ENCODE peak calls at places on chromosome 13, in ten cellular contexts. One of them, this sample, is unnamed.

GRCh38 chr13:29021717-29022116 is 201.6 kb downstream of the MTUS2 start:
- DNase-seq in posterior vena cava: no peak
- DNase-seq in stimulated activated naive CD8-positive, alpha-beta T cell treated with anti-CD3 and anti-CD28 coated beads, Interleukin-15, Interleukin-2, amounts not matched to agents 100 U/mL and 50 U/mL, for 24 hours: no peak
- DNase-seq in naive thymus-derived CD8-positive, alpha-beta T cell: no peak
- DNase-seq in DMS153: no peak
- DNase-seq in EH: no peak
- DNase-seq in activated CD8-positive, alpha-beta memory T cell treated with anti-CD3 and anti-CD28 coated beads for 48 hours: no peak
- DNase-seq in stimulated activated CD4-positive, alpha-beta T cell treated with anti-CD3 and anti-CD28 coated beads, TNF-alpha, amount 100 ng/mL, for 1 hour: no peak
- DNase-seq in HTR-8/SVneo: no peak
- DNase-seq in activated gamma-delta T cell treated with Interleukin-2 at 50 U/mL for 16 hours: no peak
- DNase-seq in this sample: no peak

GRCh38 chr13:91162180-91162579 is 185.3 kb upstream of the MIR17HG start:
- DNase-seq in activated gamma-delta T cell treated with Interleukin-2 at 50 U/mL for 16 hours: no peak
- DNase-seq in naive thymus-derived CD8-positive, alpha-beta T cell: no peak
- DNase-seq in DMS153: no peak
- DNase-seq in stimulated activated naive CD8-positive, alpha-beta T cell treated with anti-CD3 and anti-CD28 coated beads, Interleukin-15, Interleukin-2, amounts not matched to agents 100 U/mL and 50 U/mL, for 24 hours: no peak
- DNase-seq in stimulated activated CD4-positive, alpha-beta T cell treated with anti-CD3 and anti-CD28 coated beads, TNF-alpha, amount 100 ng/mL, for 1 hour: no peak
- DNase-seq in posterior vena cava: no peak
- DNase-seq in HTR-8/SVneo: no peak
- DNase-seq in EH: no peak
- DNase-seq in activated CD8-positive, alpha-beta memory T cell treated with anti-CD3 and anti-CD28 coated beads for 48 hours: no peak
- DNase-seq in this sample: no peak

GRCh38 chr13:30138511-30138910 is 168.8 kb downstream of the KATNAL1 start:
- DNase-seq in EH: no peak
- DNase-seq in activated gamma-delta T cell treated with Interleukin-2 at 50 U/mL for 16 hours: no peak
- DNase-seq in activated CD8-positive, alpha-beta memory T cell treated with anti-CD3 and anti-CD28 coated beads for 48 hours: no peak
- DNase-seq in naive thymus-derived CD8-positive, alpha-beta T cell: no peak
- DNase-seq in DMS153: no peak
- DNase-seq in stimulated activated CD4-positive, alpha-beta T cell treated with anti-CD3 and anti-CD28 coated beads, TNF-alpha, amount 100 ng/mL, for 1 hour: no peak
- DNase-seq in stimulated activated naive CD8-positive, alpha-beta T cell treated with anti-CD3 and anti-CD28 coated beads, Interleukin-15, Interleukin-2, amounts not matched to agents 100 U/mL and 50 U/mL, for 24 hours: no peak
- DNase-seq in HTR-8/SVneo: no peak
- DNase-seq in posterior vena cava: peak; percentile 31
- DNase-seq in this sample: no peak

GRCh38 chr13:50798923-50799322 is 44.6 kb downstream of the DLEU7 start:
- DNase-seq in posterior vena cava: no peak
- DNase-seq in HTR-8/SVneo: no peak
- DNase-seq in EH: peak; percentile 18
- DNase-seq in activated CD8-positive, alpha-beta memory T cell treated with anti-CD3 and anti-CD28 coated beads for 48 hours: no peak
- DNase-seq in DMS153: no peak
- DNase-seq in activated gamma-delta T cell treated with Interleukin-2 at 50 U/mL for 16 hours: no peak
- DNase-seq in stimulated activated naive CD8-positive, alpha-beta T cell treated with anti-CD3 and anti-CD28 coated beads, Interleukin-15, Interleukin-2, amounts not matched to agents 100 U/mL and 50 U/mL, for 24 hours: no peak
- DNase-seq in naive thymus-derived CD8-positive, alpha-beta T cell: no peak
- DNase-seq in stimulated activated CD4-positive, alpha-beta T cell treated with anti-CD3 and anti-CD28 coated beads, TNF-alpha, amount 100 ng/mL, for 1 hour: no peak
- DNase-seq in this sample: no peak

GRCh38 chr13:79946556-79946955 is 394.4 kb downstream of the SPRY2 start:
- DNase-seq in naive thymus-derived CD8-positive, alpha-beta T cell: no peak
- DNase-seq in activated CD8-positive, alpha-beta memory T cell treated with anti-CD3 and anti-CD28 coated beads for 48 hours: no peak
- DNase-seq in stimulated activated naive CD8-positive, alpha-beta T cell treated with anti-CD3 and anti-CD28 coated beads, Interleukin-15, Interleukin-2, amounts not matched to agents 100 U/mL and 50 U/mL, for 24 hours: no peak
- DNase-seq in stimulated activated CD4-positive, alpha-beta T cell treated with anti-CD3 and anti-CD28 coated beads, TNF-alpha, amount 100 ng/mL, for 1 hour: no peak
- DNase-seq in posterior vena cava: no peak
- DNase-seq in EH: no peak
- DNase-seq in HTR-8/SVneo: no peak
- DNase-seq in DMS153: no peak
- DNase-seq in activated gamma-delta T cell treated with Interleukin-2 at 50 U/mL for 16 hours: no peak
- DNase-seq in this sample: no peak

GRCh38 chr13:67635754-67636153 is 405.6 kb upstream of the PCDH9 start:
- DNase-seq in HTR-8/SVneo: no peak
- DNase-seq in activated gamma-delta T cell treated with Interleukin-2 at 50 U/mL for 16 hours: no peak
- DNase-seq in stimulated activated naive CD8-positive, alpha-beta T cell treated with anti-CD3 and anti-CD28 coated beads, Interleukin-15, Interleukin-2, amounts not matched to agents 100 U/mL and 50 U/mL, for 24 hours: no peak
- DNase-seq in activated CD8-positive, alpha-beta memory T cell treated with anti-CD3 and anti-CD28 coated beads for 48 hours: no peak
- DNase-seq in naive thymus-derived CD8-positive, alpha-beta T cell: no peak
- DNase-seq in stimulated activated CD4-positive, alpha-beta T cell treated with anti-CD3 and anti-CD28 coated beads, TNF-alpha, amount 100 ng/mL, for 1 hour: no peak
- DNase-seq in EH: no peak
- DNase-seq in DMS153: no peak
- DNase-seq in posterior vena cava: no peak
- DNase-seq in this sample: no peak

GRCh38 chr13:51230473-51231105 is 8.4 kb downstream of the FAM124A start:
- DNase-seq in stimulated activated CD4-positive, alpha-beta T cell treated with anti-CD3 and anti-CD28 coated beads, TNF-alpha, amount 100 ng/mL, for 1 hour: no peak
- DNase-seq in DMS153: no peak
- DNase-seq in activated CD8-positive, alpha-beta memory T cell treated with anti-CD3 and anti-CD28 coated beads for 48 hours: no peak
- DNase-seq in stimulated activated naive CD8-positive, alpha-beta T cell treated with anti-CD3 and anti-CD28 coated beads, Interleukin-15, Interleukin-2, amounts not matched to agents 100 U/mL and 50 U/mL, for 24 hours: no peak
- DNase-seq in EH: peak; percentile 15
- DNase-seq in posterior vena cava: peak; percentile 87
- DNase-seq in activated gamma-delta T cell treated with Interleukin-2 at 50 U/mL for 16 hours: no peak
- DNase-seq in naive thymus-derived CD8-positive, alpha-beta T cell: no peak
- DNase-seq in HTR-8/SVneo: no peak
- DNase-seq in this sample: no peak

GRCh38 chr13:37392389-37392788 is 206.2 kb downstream of the POSTN start:
- DNase-seq in naive thymus-derived CD8-positive, alpha-beta T cell: no peak
- DNase-seq in activated gamma-delta T cell treated with Interleukin-2 at 50 U/mL for 16 hours: no peak
- DNase-seq in HTR-8/SVneo: no peak
- DNase-seq in activated CD8-positive, alpha-beta memory T cell treated with anti-CD3 and anti-CD28 coated beads for 48 hours: no peak
- DNase-seq in EH: no peak
- DNase-seq in stimulated activated CD4-positive, alpha-beta T cell treated with anti-CD3 and anti-CD28 coated beads, TNF-alpha, amount 100 ng/mL, for 1 hour: no peak
- DNase-seq in posterior vena cava: no peak
- DNase-seq in stimulated activated naive CD8-positive, alpha-beta T cell treated with anti-CD3 and anti-CD28 coated beads, Interleukin-15, Interleukin-2, amounts not matched to agents 100 U/mL and 50 U/mL, for 24 hours: no peak
- DNase-seq in DMS153: no peak
- DNase-seq in this sample: no peak

GRCh38 chr13:73325351-73326214 is 266.8 kb downstream of the KLF5 start:
- DNase-seq in EH: peak; percentile 4
- DNase-seq in posterior vena cava: no peak
- DNase-seq in stimulated activated CD4-positive, alpha-beta T cell treated with anti-CD3 and anti-CD28 coated beads, TNF-alpha, amount 100 ng/mL, for 1 hour: no peak
- DNase-seq in activated CD8-positive, alpha-beta memory T cell treated with anti-CD3 and anti-CD28 coated beads for 48 hours: no peak
- DNase-seq in activated gamma-delta T cell treated with Interleukin-2 at 50 U/mL for 16 hours: no peak
- DNase-seq in DMS153: no peak
- DNase-seq in naive thymus-derived CD8-positive, alpha-beta T cell: no peak
- DNase-seq in HTR-8/SVneo: no peak
- DNase-seq in stimulated activated naive CD8-positive, alpha-beta T cell treated with anti-CD3 and anti-CD28 coated beads, Interleukin-15, Interleukin-2, amounts not matched to agents 100 U/mL and 50 U/mL, for 24 hours: no peak
- DNase-seq in this sample: no peak

GRCh38 chr13:66700336-66700735 is 529.8 kb downstream of the PCDH9 start:
- DNase-seq in HTR-8/SVneo: no peak
- DNase-seq in naive thymus-derived CD8-positive, alpha-beta T cell: no peak
- DNase-seq in DMS153: no peak
- DNase-seq in stimulated activated CD4-positive, alpha-beta T cell treated with anti-CD3 and anti-CD28 coated beads, TNF-alpha, amount 100 ng/mL, for 1 hour: no peak
- DNase-seq in activated gamma-delta T cell treated with Interleukin-2 at 50 U/mL for 16 hours: no peak
- DNase-seq in EH: no peak
- DNase-seq in stimulated activated naive CD8-positive, alpha-beta T cell treated with anti-CD3 and anti-CD28 coated beads, Interleukin-15, Interleukin-2, amounts not matched to agents 100 U/mL and 50 U/mL, for 24 hours: no peak
- DNase-seq in posterior vena cava: no peak
- DNase-seq in activated CD8-positive, alpha-beta memory T cell treated with anti-CD3 and anti-CD28 coated beads for 48 hours: no peak
- DNase-seq in this sample: no peak

GRCh38 chr13:41579168-41579567 is 121.8 kb downstream of the RGCC start:
- DNase-seq in EH: no peak
- DNase-seq in posterior vena cava: no peak
- DNase-seq in naive thymus-derived CD8-positive, alpha-beta T cell: no peak
- DNase-seq in stimulated activated CD4-positive, alpha-beta T cell treated with anti-CD3 and anti-CD28 coated beads, TNF-alpha, amount 100 ng/mL, for 1 hour: no peak
- DNase-seq in activated gamma-delta T cell treated with Interleukin-2 at 50 U/mL for 16 hours: no peak
- DNase-seq in stimulated activated naive CD8-positive, alpha-beta T cell treated with anti-CD3 and anti-CD28 coated beads, Interleukin-15, Interleukin-2, amounts not matched to agents 100 U/mL and 50 U/mL, for 24 hours: no peak
- DNase-seq in DMS153: no peak
- DNase-seq in HTR-8/SVneo: no peak
- DNase-seq in activated CD8-positive, alpha-beta memory T cell treated with anti-CD3 and anti-CD28 coated beads for 48 hours: no peak
- DNase-seq in this sample: no peak

GRCh38 chr13:110166598-110166997 is 140.4 kb downstream of the COL4A1 start:
- DNase-seq in DMS153: no peak
- DNase-seq in stimulated activated CD4-positive, alpha-beta T cell treated with anti-CD3 and anti-CD28 coated beads, TNF-alpha, amount 100 ng/mL, for 1 hour: no peak
- DNase-seq in HTR-8/SVneo: no peak
- DNase-seq in naive thymus-derived CD8-positive, alpha-beta T cell: no peak
- DNase-seq in activated CD8-positive, alpha-beta memory T cell treated with anti-CD3 and anti-CD28 coated beads for 48 hours: no peak
- DNase-seq in activated gamma-delta T cell treated with Interleukin-2 at 50 U/mL for 16 hours: no peak
- DNase-seq in posterior vena cava: no peak
- DNase-seq in stimulated activated naive CD8-positive, alpha-beta T cell treated with anti-CD3 and anti-CD28 coated beads, Interleukin-15, Interleukin-2, amounts not matched to agents 100 U/mL and 50 U/mL, for 24 hours: no peak
- DNase-seq in EH: no peak
- DNase-seq in this sample: no peak

GRCh38 chr13:81409284-81409683 is 1068.4 kb upstream of the SPRY2 start:
- DNase-seq in activated gamma-delta T cell treated with Interleukin-2 at 50 U/mL for 16 hours: no peak
- DNase-seq in EH: no peak
- DNase-seq in posterior vena cava: no peak
- DNase-seq in stimulated activated CD4-positive, alpha-beta T cell treated with anti-CD3 and anti-CD28 coated beads, TNF-alpha, amount 100 ng/mL, for 1 hour: no peak
- DNase-seq in naive thymus-derived CD8-positive, alpha-beta T cell: no peak
- DNase-seq in stimulated activated naive CD8-positive, alpha-beta T cell treated with anti-CD3 and anti-CD28 coated beads, Interleukin-15, Interleukin-2, amounts not matched to agents 100 U/mL and 50 U/mL, for 24 hours: no peak
- DNase-seq in activated CD8-positive, alpha-beta memory T cell treated with anti-CD3 and anti-CD28 coated beads for 48 hours: no peak
- DNase-seq in HTR-8/SVneo: no peak
- DNase-seq in DMS153: no peak
- DNase-seq in this sample: no peak

GRCh38 chr13:66348745-66349720 is 881.1 kb downstream of the PCDH9 start:
- DNase-seq in stimulated activated naive CD8-positive, alpha-beta T cell treated with anti-CD3 and anti-CD28 coated beads, Interleukin-15, Interleukin-2, amounts not matched to agents 100 U/mL and 50 U/mL, for 24 hours: no peak
- DNase-seq in HTR-8/SVneo: no peak
- DNase-seq in stimulated activated CD4-positive, alpha-beta T cell treated with anti-CD3 and anti-CD28 coated beads, TNF-alpha, amount 100 ng/mL, for 1 hour: no peak
- DNase-seq in activated gamma-delta T cell treated with Interleukin-2 at 50 U/mL for 16 hours: no peak
- DNase-seq in DMS153: peak; percentile 66
- DNase-seq in naive thymus-derived CD8-positive, alpha-beta T cell: no peak
- DNase-seq in EH: no peak
- DNase-seq in posterior vena cava: no peak
- DNase-seq in activated CD8-positive, alpha-beta memory T cell treated with anti-CD3 and anti-CD28 coated beads for 48 hours: no peak
- DNase-seq in this sample: peak; percentile 49

GRCh38 chr13:102517959-102518358 is 78.8 kb upstream of the TPP2 start:
- DNase-seq in activated gamma-delta T cell treated with Interleukin-2 at 50 U/mL for 16 hours: no peak
- DNase-seq in EH: no peak
- DNase-seq in posterior vena cava: no peak
- DNase-seq in stimulated activated CD4-positive, alpha-beta T cell treated with anti-CD3 and anti-CD28 coated beads, TNF-alpha, amount 100 ng/mL, for 1 hour: no peak
- DNase-seq in stimulated activated naive CD8-positive, alpha-beta T cell treated with anti-CD3 and anti-CD28 coated beads, Interleukin-15, Interleukin-2, amounts not matched to agents 100 U/mL and 50 U/mL, for 24 hours: no peak
- DNase-seq in activated CD8-positive, alpha-beta memory T cell treated with anti-CD3 and anti-CD28 coated beads for 48 hours: no peak
- DNase-seq in naive thymus-derived CD8-positive, alpha-beta T cell: no peak
- DNase-seq in HTR-8/SVneo: no peak
- DNase-seq in DMS153: no peak
- DNase-seq in this sample: no peak

GRCh38 chr13:105050696-105051095 is 1484.8 kb downstream of the EFNB2 start:
- DNase-seq in HTR-8/SVneo: no peak
- DNase-seq in posterior vena cava: no peak
- DNase-seq in DMS153: no peak
- DNase-seq in activated gamma-delta T cell treated with Interleukin-2 at 50 U/mL for 16 hours: no peak
- DNase-seq in EH: peak; percentile 5
- DNase-seq in stimulated activated CD4-positive, alpha-beta T cell treated with anti-CD3 and anti-CD28 coated beads, TNF-alpha, amount 100 ng/mL, for 1 hour: no peak
- DNase-seq in naive thymus-derived CD8-positive, alpha-beta T cell: no peak
- DNase-seq in stimulated activated naive CD8-positive, alpha-beta T cell treated with anti-CD3 and anti-CD28 coated beads, Interleukin-15, Interleukin-2, amounts not matched to agents 100 U/mL and 50 U/mL, for 24 hours: no peak
- DNase-seq in activated CD8-positive, alpha-beta memory T cell treated with anti-CD3 and anti-CD28 coated beads for 48 hours: no peak
- DNase-seq in this sample: no peak

GRCh38 chr13:88000239-88000638 is 329.1 kb downstream of the SLITRK5 start:
- DNase-seq in EH: no peak
- DNase-seq in activated gamma-delta T cell treated with Interleukin-2 at 50 U/mL for 16 hours: no peak
- DNase-seq in activated CD8-positive, alpha-beta memory T cell treated with anti-CD3 and anti-CD28 coated beads for 48 hours: no peak
- DNase-seq in naive thymus-derived CD8-positive, alpha-beta T cell: no peak
- DNase-seq in stimulated activated CD4-positive, alpha-beta T cell treated with anti-CD3 and anti-CD28 coated beads, TNF-alpha, amount 100 ng/mL, for 1 hour: no peak
- DNase-seq in DMS153: no peak
- DNase-seq in HTR-8/SVneo: no peak
- DNase-seq in stimulated activated naive CD8-positive, alpha-beta T cell treated with anti-CD3 and anti-CD28 coated beads, Interleukin-15, Interleukin-2, amounts not matched to agents 100 U/mL and 50 U/mL, for 24 hours: no peak
- DNase-seq in posterior vena cava: no peak
- DNase-seq in this sample: no peak

GRCh38 chr13:44627441-44627840 is 51.3 kb upstream of the TSC22D1 start:
- DNase-seq in stimulated activated CD4-positive, alpha-beta T cell treated with anti-CD3 and anti-CD28 coated beads, TNF-alpha, amount 100 ng/mL, for 1 hour: no peak
- DNase-seq in HTR-8/SVneo: peak; percentile 12
- DNase-seq in naive thymus-derived CD8-positive, alpha-beta T cell: no peak
- DNase-seq in stimulated activated naive CD8-positive, alpha-beta T cell treated with anti-CD3 and anti-CD28 coated beads, Interleukin-15, Interleukin-2, amounts not matched to agents 100 U/mL and 50 U/mL, for 24 hours: no peak
- DNase-seq in activated gamma-delta T cell treated with Interleukin-2 at 50 U/mL for 16 hours: no peak
- DNase-seq in activated CD8-positive, alpha-beta memory T cell treated with anti-CD3 and anti-CD28 coated beads for 48 hours: no peak
- DNase-seq in DMS153: no peak
- DNase-seq in posterior vena cava: no peak
- DNase-seq in EH: peak; percentile 85
- DNase-seq in this sample: no peak

GRCh38 chr13:84237181-84237580 is 354.9 kb upstream of the SLITRK1 start:
- DNase-seq in DMS153: no peak
- DNase-seq in stimulated activated CD4-positive, alpha-beta T cell treated with anti-CD3 and anti-CD28 coated beads, TNF-alpha, amount 100 ng/mL, for 1 hour: no peak
- DNase-seq in naive thymus-derived CD8-positive, alpha-beta T cell: no peak
- DNase-seq in activated gamma-delta T cell treated with Interleukin-2 at 50 U/mL for 16 hours: no peak
- DNase-seq in activated CD8-positive, alpha-beta memory T cell treated with anti-CD3 and anti-CD28 coated beads for 48 hours: no peak
- DNase-seq in posterior vena cava: no peak
- DNase-seq in stimulated activated naive CD8-positive, alpha-beta T cell treated with anti-CD3 and anti-CD28 coated beads, Interleukin-15, Interleukin-2, amounts not matched to agents 100 U/mL and 50 U/mL, for 24 hours: no peak
- DNase-seq in HTR-8/SVneo: no peak
- DNase-seq in EH: no peak
- DNase-seq in this sample: no peak

GRCh38 chr13:36347826-36348225 is 1.6 kb upstream of the SPART start:
- DNase-seq in activated gamma-delta T cell treated with Interleukin-2 at 50 U/mL for 16 hours: no peak
- DNase-seq in EH: no peak
- DNase-seq in activated CD8-positive, alpha-beta memory T cell treated with anti-CD3 and anti-CD28 coated beads for 48 hours: no peak
- DNase-seq in HTR-8/SVneo: no peak
- DNase-seq in DMS153: no peak
- DNase-seq in stimulated activated naive CD8-positive, alpha-beta T cell treated with anti-CD3 and anti-CD28 coated beads, Interleukin-15, Interleukin-2, amounts not matched to agents 100 U/mL and 50 U/mL, for 24 hours: no peak
- DNase-seq in naive thymus-derived CD8-positive, alpha-beta T cell: no peak
- DNase-seq in stimulated activated CD4-positive, alpha-beta T cell treated with anti-CD3 and anti-CD28 coated beads, TNF-alpha, amount 100 ng/mL, for 1 hour: no peak
- DNase-seq in posterior vena cava: no peak
- DNase-seq in this sample: no peak

GRCh38 chr13:110116072-110116487 is 190.9 kb downstream of the COL4A1 start:
- DNase-seq in HTR-8/SVneo: no peak
- DNase-seq in naive thymus-derived CD8-positive, alpha-beta T cell: no peak
- DNase-seq in EH: peak; percentile 74
- DNase-seq in stimulated activated CD4-positive, alpha-beta T cell treated with anti-CD3 and anti-CD28 coated beads, TNF-alpha, amount 100 ng/mL, for 1 hour: no peak
- DNase-seq in activated gamma-delta T cell treated with Interleukin-2 at 50 U/mL for 16 hours: peak; percentile 27
- DNase-seq in stimulated activated naive CD8-positive, alpha-beta T cell treated with anti-CD3 and anti-CD28 coated beads, Interleukin-15, Interleukin-2, amounts not matched to agents 100 U/mL and 50 U/mL, for 24 hours: peak; percentile 69
- DNase-seq in posterior vena cava: peak; percentile 89
- DNase-seq in activated CD8-positive, alpha-beta memory T cell treated with anti-CD3 and anti-CD28 coated beads for 48 hours: peak; percentile 33
- DNase-seq in DMS153: no peak
- DNase-seq in this sample: peak; percentile 52

GRCh38 chr13:39257642-39258041 is 219.4 kb downstream of the NHLRC3 start:
- DNase-seq in activated gamma-delta T cell treated with Interleukin-2 at 50 U/mL for 16 hours: no peak
- DNase-seq in activated CD8-positive, alpha-beta memory T cell treated with anti-CD3 and anti-CD28 coated beads for 48 hours: no peak
- DNase-seq in HTR-8/SVneo: no peak
- DNase-seq in naive thymus-derived CD8-positive, alpha-beta T cell: no peak
- DNase-seq in EH: no peak
- DNase-seq in posterior vena cava: no peak
- DNase-seq in stimulated activated CD4-positive, alpha-beta T cell treated with anti-CD3 and anti-CD28 coated beads, TNF-alpha, amount 100 ng/mL, for 1 hour: no peak
- DNase-seq in stimulated activated naive CD8-positive, alpha-beta T cell treated with anti-CD3 and anti-CD28 coated beads, Interleukin-15, Interleukin-2, amounts not matched to agents 100 U/mL and 50 U/mL, for 24 hours: no peak
- DNase-seq in DMS153: no peak
- DNase-seq in this sample: no peak

GRCh38 chr13:25153736-25154135 is 18.4 kb downstream of the AMER2 start:
- DNase-seq in HTR-8/SVneo: no peak
- DNase-seq in EH: no peak
- DNase-seq in activated gamma-delta T cell treated with Interleukin-2 at 50 U/mL for 16 hours: no peak
- DNase-seq in stimulated activated CD4-positive, alpha-beta T cell treated with anti-CD3 and anti-CD28 coated beads, TNF-alpha, amount 100 ng/mL, for 1 hour: no peak
- DNase-seq in posterior vena cava: no peak
- DNase-seq in activated CD8-positive, alpha-beta memory T cell treated with anti-CD3 and anti-CD28 coated beads for 48 hours: no peak
- DNase-seq in stimulated activated naive CD8-positive, alpha-beta T cell treated with anti-CD3 and anti-CD28 coated beads, Interleukin-15, Interleukin-2, amounts not matched to agents 100 U/mL and 50 U/mL, for 24 hours: no peak
- DNase-seq in naive thymus-derived CD8-positive, alpha-beta T cell: no peak
- DNase-seq in DMS153: no peak
- DNase-seq in this sample: no peak

GRCh38 chr13:46648166-46648607 is 95.2 kb downstream of the LRCH1 start:
- DNase-seq in DMS153: peak; percentile 83
- DNase-seq in HTR-8/SVneo: no peak
- DNase-seq in stimulated activated CD4-positive, alpha-beta T cell treated with anti-CD3 and anti-CD28 coated beads, TNF-alpha, amount 100 ng/mL, for 1 hour: no peak
- DNase-seq in posterior vena cava: no peak
- DNase-seq in activated CD8-positive, alpha-beta memory T cell treated with anti-CD3 and anti-CD28 coated beads for 48 hours: no peak
- DNase-seq in stimulated activated naive CD8-positive, alpha-beta T cell treated with anti-CD3 and anti-CD28 coated beads, Interleukin-15, Interleukin-2, amounts not matched to agents 100 U/mL and 50 U/mL, for 24 hours: no peak
- DNase-seq in activated gamma-delta T cell treated with Interleukin-2 at 50 U/mL for 16 hours: no peak
- DNase-seq in naive thymus-derived CD8-positive, alpha-beta T cell: no peak
- DNase-seq in EH: peak; percentile 29
- DNase-seq in this sample: peak; percentile 33

GRCh38 chr13:106573279-106573831 is 5.4 kb upstream of the ARGLU1 start:
- DNase-seq in activated gamma-delta T cell treated with Interleukin-2 at 50 U/mL for 16 hours: no peak
- DNase-seq in stimulated activated naive CD8-positive, alpha-beta T cell treated with anti-CD3 and anti-CD28 coated beads, Interleukin-15, Interleukin-2, amounts not matched to agents 100 U/mL and 50 U/mL, for 24 hours: no peak
- DNase-seq in naive thymus-derived CD8-positive, alpha-beta T cell: no peak
- DNase-seq in activated CD8-positive, alpha-beta memory T cell treated with anti-CD3 and anti-CD28 coated beads for 48 hours: no peak
- DNase-seq in HTR-8/SVneo: no peak
- DNase-seq in posterior vena cava: no peak
- DNase-seq in DMS153: no peak
- DNase-seq in EH: peak; percentile 84
- DNase-seq in stimulated activated CD4-positive, alpha-beta T cell treated with anti-CD3 and anti-CD28 coated beads, TNF-alpha, amount 100 ng/mL, for 1 hour: no peak
- DNase-seq in this sample: no peak

This sample was measured in A549.